ENCODE peak calls at places on chromosome 19, in five cellular contexts. One of them, this sample, is unnamed.

GRCh38 chr19:51274371-51274770 is 23.5 kb downstream of the SIGLECL1 start:
- DNase-seq in upper lobe of right lung: no peak
- DNase-seq in trophoblast cell: no peak
- DNase-seq in DND-41: no peak
- DNase-seq in GM23248: no peak
- DNase-seq in this sample: no peak

GRCh38 chr19:29662604-29663404 is 2.5 kb upstream of the PLEKHF1 start:
- DNase-seq in trophoblast cell: peak; percentile 68
- DNase-seq in upper lobe of right lung: peak; percentile 65
- DNase-seq in DND-41: no peak
- DNase-seq in GM23248: peak; percentile 99
- DNase-seq in this sample: no peak

GRCh38 chr19:18495204-18495911 is 26.5 kb downstream of the ELL start:
- DNase-seq in GM23248: no peak
- DNase-seq in upper lobe of right lung: no peak
- DNase-seq in trophoblast cell: no peak
- DNase-seq in DND-41: no peak
- DNase-seq in this sample: no peak

GRCh38 chr19:23561341-23561740 is 125.7 kb downstream of the ZNF675 start:
- DNase-seq in DND-41: no peak
- DNase-seq in trophoblast cell: no peak
- DNase-seq in upper lobe of right lung: no peak
- DNase-seq in GM23248: no peak
- DNase-seq in this sample: no peak

GRCh38 chr19:14002571-14003278 is 3.4 kb downstream of the RFX1 start:
- DNase-seq in trophoblast cell: no peak
- DNase-seq in upper lobe of right lung: no peak
- DNase-seq in GM23248: no peak
- DNase-seq in DND-41: peak; percentile 74
- DNase-seq in this sample: peak; percentile 30

GRCh38 chr19:14320253-14320652 is 61.0 kb upstream of the ADGRE5 start:
- DNase-seq in DND-41: no peak
- DNase-seq in trophoblast cell: no peak
- DNase-seq in GM23248: no peak
- DNase-seq in upper lobe of right lung: no peak
- DNase-seq in this sample: no peak

GRCh38 chr19:14563989-14564650 is 7.7 kb downstream of the NDUFB7 start:
- DNase-seq in trophoblast cell: no peak
- DNase-seq in DND-41: peak; percentile 74
- DNase-seq in GM23248: peak; percentile 38
- DNase-seq in upper lobe of right lung: no peak
- DNase-seq in this sample: no peak

GRCh38 chr19:14059093-14059480 is 2.8 kb downstream of the PALM3 start:
- DNase-seq in upper lobe of right lung: peak; percentile 67
- DNase-seq in trophoblast cell: no peak
- DNase-seq in DND-41: peak; percentile 35
- DNase-seq in GM23248: no peak
- DNase-seq in this sample: no peak

GRCh38 chr19:48239582-48240141 is 16.1 kb downstream of the CARD8 start:
- DNase-seq in DND-41: no peak
- DNase-seq in trophoblast cell: no peak
- DNase-seq in GM23248: peak; percentile 14
- DNase-seq in upper lobe of right lung: no peak
- DNase-seq in this sample: no peak

GRCh38 chr19:51690359-51691121 is 2.6 kb upstream of the SPACA6 start:
- DNase-seq in DND-41: no peak
- DNase-seq in upper lobe of right lung: peak; percentile 81
- DNase-seq in trophoblast cell: peak; percentile 68
- DNase-seq in GM23248: peak; percentile 80
- DNase-seq in this sample: peak; percentile 49

GRCh38 chr19:37333457-37333856 is 37.4 kb upstream of the ZNF527 start:
- DNase-seq in trophoblast cell: no peak
- DNase-seq in DND-41: no peak
- DNase-seq in upper lobe of right lung: no peak
- DNase-seq in GM23248: peak; percentile 70
- DNase-seq in this sample: no peak

GRCh38 chr19:39907213-39907612 is 27.2 kb downstream of the FCGBP start:
- DNase-seq in DND-41: no peak
- DNase-seq in upper lobe of right lung: no peak
- DNase-seq in GM23248: no peak
- DNase-seq in trophoblast cell: no peak
- DNase-seq in this sample: no peak

GRCh38 chr19:35254341-35255297 is 5.8 kb downstream of the LSR start:
- DNase-seq in upper lobe of right lung: peak; percentile 44
- DNase-seq in trophoblast cell: no peak
- DNase-seq in DND-41: no peak
- DNase-seq in GM23248: no peak
- DNase-seq in this sample: no peak

GRCh38 chr19:14155371-14155770 is 19.0 kb upstream of the ASF1B start:
- DNase-seq in upper lobe of right lung: no peak
- DNase-seq in trophoblast cell: no peak
- DNase-seq in DND-41: no peak
- DNase-seq in GM23248: no peak
- DNase-seq in this sample: no peak

GRCh38 chr19:860481-861098 is 1.1 kb downstream of the CFD start:
- DNase-seq in trophoblast cell: no peak
- DNase-seq in upper lobe of right lung: peak; percentile 90
- DNase-seq in DND-41: peak; percentile 53
- DNase-seq in GM23248: peak; percentile 85
- DNase-seq in this sample: peak; percentile 58

GRCh38 chr19:18340237-18340989 is at the start of gene PGPEP1:
- DNase-seq in DND-41: peak; percentile 50
- DNase-seq in GM23248: peak; percentile 77
- DNase-seq in upper lobe of right lung: peak; percentile 91
- DNase-seq in trophoblast cell: peak; percentile 43
- DNase-seq in this sample: peak; percentile 32

GRCh38 chr19:9431475-9431874 is 3.9 kb downstream of the ZNF266 start:
- DNase-seq in upper lobe of right lung: no peak
- DNase-seq in trophoblast cell: peak; percentile 39
- DNase-seq in DND-41: peak; percentile 63
- DNase-seq in GM23248: peak; percentile 46
- DNase-seq in this sample: no peak

GRCh38 chr19:41994994-41995958 is 1.2 kb upstream of the ATP1A3 start:
- DNase-seq in DND-41: no peak
- DNase-seq in GM23248: no peak
- DNase-seq in upper lobe of right lung: no peak
- DNase-seq in trophoblast cell: no peak
- DNase-seq in this sample: no peak

GRCh38 chr19:3950871-3951861 is 18.3 kb downstream of the NMRK2 start:
- DNase-seq in GM23248: no peak
- DNase-seq in upper lobe of right lung: no peak
- DNase-seq in DND-41: no peak
- DNase-seq in trophoblast cell: peak; percentile 22
- DNase-seq in this sample: no peak

GRCh38 chr19:28727133-28727834 is 485.7 kb downstream of the UQCRFS1 start:
- DNase-seq in trophoblast cell: no peak
- DNase-seq in GM23248: peak; percentile 32
- DNase-seq in DND-41: no peak
- DNase-seq in upper lobe of right lung: peak; percentile 65
- DNase-seq in this sample: no peak

GRCh38 chr19:2099937-2100718 is 3.4 kb downstream of the IZUMO4 start:
- DNase-seq in upper lobe of right lung: no peak
- DNase-seq in trophoblast cell: no peak
- DNase-seq in DND-41: no peak
- DNase-seq in GM23248: no peak
- DNase-seq in this sample: no peak

GRCh38 chr19:52270266-52270885 is 989 bp downstream of the ZNF766 start:
- DNase-seq in DND-41: peak; percentile 45
- DNase-seq in upper lobe of right lung: no peak
- DNase-seq in GM23248: peak; percentile 64
- DNase-seq in trophoblast cell: no peak
- DNase-seq in this sample: no peak

GRCh38 chr19:15332311-15332996 is at the start of gene BRD4:
- DNase-seq in trophoblast cell: no peak
- DNase-seq in GM23248: peak; percentile 84
- DNase-seq in upper lobe of right lung: peak; percentile 90
- DNase-seq in DND-41: peak; percentile 81
- DNase-seq in this sample: peak; percentile 67

GRCh38 chr19:48715276-48715675 is 4.2 kb downstream of the MAMSTR start:
- DNase-seq in trophoblast cell: no peak
- DNase-seq in DND-41: no peak
- DNase-seq in GM23248: no peak
- DNase-seq in upper lobe of right lung: no peak
- DNase-seq in this sample: no peak

GRCh38 chr19:53621885-53622710 is 9.7 kb upstream of the DPRX start:
- DNase-seq in upper lobe of right lung: no peak
- DNase-seq in DND-41: no peak
- DNase-seq in GM23248: no peak
- DNase-seq in trophoblast cell: peak; percentile 60
- DNase-seq in this sample: no peak

GRCh38 chr19:36420961-36421748 is 2.7 kb upstream of the ZFP82 start:
- DNase-seq in DND-41: no peak
- DNase-seq in trophoblast cell: peak; percentile 33
- DNase-seq in upper lobe of right lung: no peak
- DNase-seq in GM23248: peak; percentile 70
- DNase-seq in this sample: no peak

GRCh38 chr19:58060231-58060630 is 1.1 kb downstream of the ZNF135 start:
- DNase-seq in trophoblast cell: no peak
- DNase-seq in upper lobe of right lung: no peak
- DNase-seq in GM23248: no peak
- DNase-seq in DND-41: no peak
- DNase-seq in this sample: no peak

GRCh38 chr19:9806781-9807180 is 12.1 kb downstream of the FBXL12 start:
- DNase-seq in trophoblast cell: no peak
- DNase-seq in GM23248: no peak
- DNase-seq in DND-41: no peak
- DNase-seq in upper lobe of right lung: no peak
- DNase-seq in this sample: no peak

GRCh38 chr19:3517638-3518037 is 11.5 kb downstream of the FZR1 start:
- DNase-seq in trophoblast cell: no peak
- DNase-seq in upper lobe of right lung: no peak
- DNase-seq in GM23248: no peak
- DNase-seq in DND-41: no peak
- DNase-seq in this sample: no peak

GRCh38 chr19:36046443-36047050 is 7.5 kb downstream of the THAP8 start:
- DNase-seq in DND-41: no peak
- DNase-seq in GM23248: peak; percentile 43
- DNase-seq in trophoblast cell: no peak
- DNase-seq in upper lobe of right lung: no peak
- DNase-seq in this sample: no peak

GRCh38 chr19:27974082-27974513 is 1238.9 kb downstream of the UQCRFS1 start:
- DNase-seq in upper lobe of right lung: no peak
- DNase-seq in trophoblast cell: no peak
- DNase-seq in GM23248: peak; percentile 69
- DNase-seq in DND-41: peak; percentile 38
- DNase-seq in this sample: no peak

GRCh38 chr19:14516048-14516534 is 2.1 kb downstream of the DNAJB1 start:
- DNase-seq in trophoblast cell: no peak
- DNase-seq in GM23248: no peak
- DNase-seq in upper lobe of right lung: peak; percentile 70
- DNase-seq in DND-41: no peak
- DNase-seq in this sample: no peak

GRCh38 chr19:21740559-21740958 is 26.8 kb downstream of the ZNF100 start:
- DNase-seq in trophoblast cell: no peak
- DNase-seq in DND-41: no peak
- DNase-seq in upper lobe of right lung: no peak
- DNase-seq in GM23248: no peak
- DNase-seq in this sample: no peak
- H3K36me3 ChIP-seq in trophoblast cell: peaks cover 23% of the 10 kb centered on the region
- H3K36me3 ChIP-seq in DND-41: peaks cover 89% of the 10 kb centered on the region
- H3K36me3 ChIP-seq in upper lobe of right lung: peaks cover 45% of the 10 kb centered on the region
- H3K36me3 ChIP-seq in GM23248: peaks cover 24% of the 10 kb centered on the region
- H3K36me3 ChIP-seq in this sample: no peaks in the 10 kb centered on the region

GRCh38 chr19:11181488-11181887 is 15.9 kb downstream of the KANK2 start:
- DNase-seq in trophoblast cell: no peak
- DNase-seq in DND-41: no peak
- DNase-seq in GM23248: no peak
- DNase-seq in upper lobe of right lung: no peak
- DNase-seq in this sample: no peak
- H3K27ac ChIP-seq in trophoblast cell: no peak overlapping the region
- H3K27ac ChIP-seq in DND-41: no peak overlapping the region
- H3K27ac ChIP-seq in GM23248: no peak overlapping the region
- H3K27ac ChIP-seq in upper lobe of right lung: peak overlapping the region; percentile 6
- H3K27ac ChIP-seq in this sample: no peak overlapping the region

GRCh38 chr19:45172173-45172572 is 5.9 kb downstream of the TRAPPC6A start:
- DNase-seq in trophoblast cell: no peak
- DNase-seq in GM23248: no peak
- DNase-seq in DND-41: no peak
- DNase-seq in upper lobe of right lung: no peak
- DNase-seq in this sample: peak; percentile 30
- H3K4me3 ChIP-seq in trophoblast cell: no peak overlapping the region
- H3K4me3 ChIP-seq in GM23248: no peak overlapping the region
- H3K4me3 ChIP-seq in DND-41: no peak overlapping the region
- H3K4me3 ChIP-seq in upper lobe of right lung: no peak overlapping the region
- H3K4me3 ChIP-seq in this sample: peak overlapping the region; percentile 3

DNA sequence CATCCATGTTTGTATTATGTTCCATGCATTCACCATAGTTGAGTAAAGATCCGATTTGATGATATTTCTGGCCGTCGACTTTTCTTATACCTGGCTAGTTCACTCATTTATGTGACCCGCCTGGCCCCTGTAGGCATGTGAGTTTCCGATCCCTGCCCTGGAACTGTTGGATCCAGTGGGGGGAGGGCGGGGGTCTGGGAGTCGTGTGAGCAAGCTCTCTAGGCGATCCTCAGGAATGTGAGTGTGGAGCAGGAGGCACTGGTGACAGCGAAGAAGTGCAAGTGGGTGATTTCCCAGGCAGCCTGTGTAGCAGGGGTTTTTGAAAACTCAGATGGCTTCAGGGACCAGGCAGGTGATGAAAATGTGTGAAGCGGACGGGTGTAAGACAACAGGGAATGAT is 10.6 kb upstream of the PTOV1 start:
- DNase-seq in trophoblast cell: no peak
- DNase-seq in upper lobe of right lung: no peak
- DNase-seq in DND-41: no peak
- DNase-seq in GM23248: no peak
- DNase-seq in this sample: no peak
- H3K36me3 ChIP-seq in trophoblast cell: peaks cover 54% of the 10 kb centered on the region
- H3K36me3 ChIP-seq in upper lobe of right lung: peaks cover 29% of the 10 kb centered on the region
- H3K36me3 ChIP-seq in DND-41: peaks cover 52% of the 10 kb centered on the region
- H3K36me3 ChIP-seq in GM23248: peaks cover 11% of the 10 kb centered on the region
- H3K36me3 ChIP-seq in this sample: no peaks in the 10 kb centered on the region

GRCh38 chr19:54850930-54851329 is 687 bp downstream of the KIR3DL2 start:
- DNase-seq in trophoblast cell: no peak
- DNase-seq in DND-41: no peak
- DNase-seq in GM23248: no peak
- DNase-seq in upper lobe of right lung: no peak
- DNase-seq in this sample: no peak
- H3K27ac ChIP-seq in trophoblast cell: no peak overlapping the region
- H3K27ac ChIP-seq in DND-41: no peak overlapping the region
- H3K27ac ChIP-seq in GM23248: no peak overlapping the region
- H3K27ac ChIP-seq in upper lobe of right lung: no peak overlapping the region
- H3K27ac ChIP-seq in this sample: no peak overlapping the region

GRCh38 chr19:5102520-5102919 is 133.6 kb downstream of the KDM4B start:
- DNase-seq in upper lobe of right lung: no peak
- DNase-seq in trophoblast cell: no peak
- DNase-seq in DND-41: no peak
- DNase-seq in GM23248: no peak
- DNase-seq in this sample: no peak
- H3K4me3 ChIP-seq in upper lobe of right lung: no peak overlapping the region
- H3K4me3 ChIP-seq in trophoblast cell: no peak overlapping the region
- H3K4me3 ChIP-seq in DND-41: no peak overlapping the region
- H3K4me3 ChIP-seq in GM23248: no peak overlapping the region
- H3K4me3 ChIP-seq in this sample: no peak overlapping the region

GRCh38 chr19:47086280-47086679 is 27.3 kb downstream of the ZC3H4 start:
- DNase-seq in upper lobe of right lung: no peak
- DNase-seq in trophoblast cell: no peak
- DNase-seq in GM23248: no peak
- DNase-seq in DND-41: no peak
- DNase-seq in this sample: no peak
- H3K36me3 ChIP-seq in upper lobe of right lung: peaks cover 100% of the 10 kb centered on the region
- H3K36me3 ChIP-seq in trophoblast cell: peaks cover 71% of the 10 kb centered on the region
- H3K36me3 ChIP-seq in GM23248: peaks cover 33% of the 10 kb centered on the region
- H3K36me3 ChIP-seq in DND-41: peaks cover 99% of the 10 kb centered on the region
- H3K36me3 ChIP-seq in this sample: peaks cover 91% of the 10 kb centered on the region

This sample was measured in naive thymus-derived CD4-positive, alpha-beta T cell.